ENCODE peak calls at places on chromosomes 16 and 17, in four cellular contexts. One of them, this sample, is unnamed.

GRCh38 chr17:9324864-9325263 is 250.8 kb downstream of the STX8 start:
- DNase-seq in SK-N-SH: no peak
- DNase-seq in HepG2: peak; percentile 55
- DNase-seq in GM12878: no peak
- DNase-seq in this sample: no peak

GRCh38 chr16:1456951-1457350 is 12.6 kb upstream of the CCDC154 start:
- DNase-seq in SK-N-SH: no peak
- DNase-seq in HepG2: no peak
- DNase-seq in GM12878: no peak
- DNase-seq in this sample: no peak

GRCh38 chr16:60419859-60420258 is 1616.4 kb downstream of the CDH8 start:
- DNase-seq in SK-N-SH: no peak
- DNase-seq in HepG2: no peak
- DNase-seq in GM12878: no peak
- DNase-seq in this sample: no peak

GRCh38 chr17:15955793-15956541 is 11.0 kb downstream of the ADORA2B start:
- DNase-seq in SK-N-SH: no peak
- DNase-seq in HepG2: no peak
- DNase-seq in GM12878: no peak
- DNase-seq in this sample: no peak

GRCh38 chr17:66995944-66996343 is 31.4 kb downstream of the CACNG4 start:
- DNase-seq in SK-N-SH: no peak
- DNase-seq in HepG2: no peak
- DNase-seq in GM12878: no peak
- DNase-seq in this sample: no peak

GRCh38 chr17:21210411-21211076 is 3.4 kb downstream of the TMEM11 start:
- DNase-seq in SK-N-SH: no peak
- DNase-seq in HepG2: no peak
- DNase-seq in GM12878: no peak
- DNase-seq in this sample: no peak

GRCh38 chr17:74280093-74280513 is 6.1 kb downstream of the DNAI2 start:
- DNase-seq in SK-N-SH: no peak
- DNase-seq in HepG2: no peak
- DNase-seq in GM12878: no peak
- DNase-seq in this sample: no peak

GRCh38 chr17:67608691-67609090 is 109.0 kb upstream of the NOL11 start:
- DNase-seq in SK-N-SH: no peak
- DNase-seq in HepG2: no peak
- DNase-seq in GM12878: no peak
- DNase-seq in this sample: no peak

GRCh38 chr16:55142405-55142804 is 181.6 kb upstream of the IRX6 start:
- DNase-seq in SK-N-SH: no peak
- DNase-seq in HepG2: no peak
- DNase-seq in GM12878: no peak
- DNase-seq in this sample: no peak

GRCh38 chr16:75341934-75342811 is 90.7 kb upstream of the BCAR1 start:
- DNase-seq in SK-N-SH: no peak
- DNase-seq in HepG2: no peak
- DNase-seq in GM12878: no peak
- DNase-seq in this sample: no peak

GRCh38 chr16:67435758-67436164 is 4.8 kb downstream of the HSD11B2 start:
- DNase-seq in SK-N-SH: no peak
- DNase-seq in HepG2: no peak
- DNase-seq in GM12878: no peak
- DNase-seq in this sample: no peak

GRCh38 chr17:76491271-76492184 is 9.7 kb downstream of the RHBDF2 start:
- DNase-seq in SK-N-SH: no peak
- DNase-seq in HepG2: no peak
- DNase-seq in GM12878: no peak
- DNase-seq in this sample: no peak

GRCh38 chr17:79023180-79023705 is 726 bp upstream of the C1QTNF1 start:
- DNase-seq in SK-N-SH: no peak
- DNase-seq in HepG2: no peak
- DNase-seq in GM12878: no peak
- DNase-seq in this sample: no peak

GRCh38 chr17:79026345-79027273 is 2.6 kb downstream of the C1QTNF1 start:
- DNase-seq in SK-N-SH: peak; percentile 64
- DNase-seq in HepG2: peak; percentile 99
- DNase-seq in GM12878: no peak
- DNase-seq in this sample: peak; percentile 61

GRCh38 chr17:79024901-79025737 is 1.1 kb downstream of the C1QTNF1 start:
- DNase-seq in SK-N-SH: peak; percentile 42
- DNase-seq in HepG2: no peak
- DNase-seq in GM12878: no peak
- DNase-seq in this sample: no peak

GRCh38 chr17:79022507-79022991 is 1.4 kb upstream of the C1QTNF1 start:
- DNase-seq in SK-N-SH: no peak
- DNase-seq in HepG2: no peak
- DNase-seq in GM12878: no peak
- DNase-seq in this sample: no peak

GRCh38 chr17:79023886-79024771 is at the start of gene C1QTNF1:
- DNase-seq in SK-N-SH: peak; percentile 95
- DNase-seq in HepG2: no peak
- DNase-seq in GM12878: no peak
- DNase-seq in this sample: no peak
- TF ChIP-seq ZBTB33 in SK-N-SH: no peak
- TF ChIP-seq ZBTB33 in HepG2: no peak
- TF ChIP-seq ZBTB33 in GM12878: no peak
- TF ChIP-seq ZBTB33 in this sample: no peak

GRCh38 chr16:10308305-10309193 is 77.3 kb upstream of the ATF7IP2 start:
- DNase-seq in SK-N-SH: no peak
- DNase-seq in HepG2: peak; percentile 61
- DNase-seq in GM12878: peak; percentile 16
- DNase-seq in this sample: no peak
- TF ChIP-seq ZBTB33 in SK-N-SH: no peak
- TF ChIP-seq ZBTB33 in HepG2: peak; percentile 93
- TF ChIP-seq ZBTB33 in GM12878: peak; percentile 75
- TF ChIP-seq ZBTB33 in this sample: no peak

GRCh38 chr16:30737794-30738648 is 10.2 kb upstream of the PHKG2 start:
- DNase-seq in SK-N-SH: no peak
- DNase-seq in HepG2: no peak
- DNase-seq in GM12878: no peak
- DNase-seq in this sample: no peak

GRCh38 chr16:30741461-30741914 is 6.7 kb upstream of the PHKG2 start:
- DNase-seq in SK-N-SH: no peak
- DNase-seq in HepG2: peak; percentile 61
- DNase-seq in GM12878: no peak
- DNase-seq in this sample: peak; percentile 68

GRCh38 chr16:30738984-30739951 is 9.0 kb upstream of the PHKG2 start:
- DNase-seq in SK-N-SH: no peak
- DNase-seq in HepG2: no peak
- DNase-seq in GM12878: no peak
- DNase-seq in this sample: no peak

GRCh38 chr16:30743690-30744089 is 4.5 kb upstream of the PHKG2 start:
- DNase-seq in SK-N-SH: no peak
- DNase-seq in HepG2: no peak
- DNase-seq in GM12878: no peak
- DNase-seq in this sample: no peak

GRCh38 chr16:30740364-30741251 is 7.6 kb upstream of the PHKG2 start:
- DNase-seq in SK-N-SH: no peak
- DNase-seq in HepG2: no peak
- DNase-seq in GM12878: no peak
- DNase-seq in this sample: peak; percentile 87
- TF ChIP-seq ZBTB33 in SK-N-SH: no peak
- TF ChIP-seq ZBTB33 in HepG2: no peak
- TF ChIP-seq ZBTB33 in GM12878: no peak
- TF ChIP-seq ZBTB33 in this sample: no peak

GRCh38 chr17:70791748-70792443 is 622.6 kb downstream of the KCNJ2 start:
- DNase-seq in SK-N-SH: no peak
- DNase-seq in HepG2: no peak
- DNase-seq in GM12878: no peak
- DNase-seq in this sample: no peak

DNA sequence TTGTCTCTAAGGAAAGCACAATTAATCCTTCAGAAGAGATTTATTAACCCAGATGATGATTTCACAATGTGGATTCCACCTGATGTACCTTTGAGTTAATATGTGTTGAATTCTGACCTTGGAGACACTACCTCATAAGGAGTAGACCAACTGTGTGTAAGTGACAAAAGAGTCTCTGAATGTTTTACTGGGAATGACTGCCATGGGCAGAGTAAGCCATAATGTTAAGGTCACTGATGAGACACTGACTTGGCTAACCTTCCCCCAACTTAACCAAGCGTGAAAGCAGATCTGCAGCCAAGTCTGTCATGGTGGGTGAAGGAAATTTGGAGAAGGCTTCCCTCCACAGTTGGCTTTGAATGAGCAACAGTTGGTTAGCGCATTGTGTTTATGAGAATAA is 618.4 kb downstream of the KCNJ2 start:
- DNase-seq in SK-N-SH: no peak
- DNase-seq in HepG2: no peak
- DNase-seq in GM12878: no peak
- DNase-seq in this sample: no peak
- TF ChIP-seq ZBTB33 in SK-N-SH: no peak
- TF ChIP-seq ZBTB33 in HepG2: no peak
- TF ChIP-seq ZBTB33 in GM12878: no peak
- TF ChIP-seq ZBTB33 in this sample: no peak

GRCh38 chr16:81123092-81123852 is 27.1 kb upstream of the GCSH start:
- DNase-seq in SK-N-SH: no peak
- DNase-seq in HepG2: peak; percentile 82
- DNase-seq in GM12878: no peak
- DNase-seq in this sample: no peak
- TF ChIP-seq ZBTB33 in SK-N-SH: no peak
- TF ChIP-seq ZBTB33 in HepG2: peak; percentile 63
- TF ChIP-seq ZBTB33 in GM12878: no peak
- TF ChIP-seq ZBTB33 in this sample: no peak

GRCh38 chr17:58060596-58061191 is 22.5 kb upstream of the DYNLL2 start:
- DNase-seq in SK-N-SH: no peak
- DNase-seq in HepG2: no peak
- DNase-seq in GM12878: no peak
- DNase-seq in this sample: no peak
- TF ChIP-seq ZBTB33 in SK-N-SH: no peak
- TF ChIP-seq ZBTB33 in HepG2: no peak
- TF ChIP-seq ZBTB33 in GM12878: no peak
- TF ChIP-seq ZBTB33 in this sample: no peak